ENCODE peak calls at places on chromosomes 7 and 10, in seven cellular contexts. One of them, this sample, is unnamed. For H3K4me1, the result is how much of the 10 kb centered on the place peaks cover.

GRCh38 chr7:21603972-21604749 is 61.3 kb downstream of the DNAH11 start:
- DNase-seq in trophoblast cell: no peak
- DNase-seq in mesenchymal stem cell: peak
- DNase-seq in mesendoderm: no peak
- DNase-seq in IMR-90: peak
- DNase-seq in H1: no peak
- DNase-seq in H9: no peak
- DNase-seq in this sample: no peak

GRCh38 chr7:131131746-131132431 is 195.8 kb upstream of the MKLN1 start:
- DNase-seq in H9: no peak
- DNase-seq in mesendoderm: no peak
- DNase-seq in H1: no peak
- DNase-seq in mesenchymal stem cell: no peak
- DNase-seq in IMR-90: no peak
- DNase-seq in trophoblast cell: no peak
- DNase-seq in this sample: no peak

GRCh38 chr7:107661081-107661864 is 645 bp downstream of the SLC26A4 start:
- DNase-seq in H1: peak
- DNase-seq in trophoblast cell: peak
- DNase-seq in mesenchymal stem cell: peak
- DNase-seq in IMR-90: peak
- DNase-seq in mesendoderm: peak
- DNase-seq in H9: peak
- DNase-seq in this sample: peak

GRCh38 chr7:91353923-91354322 is 89.7 kb downstream of the FZD1 start:
- DNase-seq in trophoblast cell: no peak
- DNase-seq in mesendoderm: peak
- DNase-seq in H9: no peak
- DNase-seq in mesenchymal stem cell: no peak
- DNase-seq in H1: no peak
- DNase-seq in IMR-90: no peak
- DNase-seq in this sample: peak

GRCh38 chr10:93599778-93600177 is 1.3 kb downstream of the RBP4 start:
- DNase-seq in H9: no peak
- DNase-seq in mesendoderm: no peak
- DNase-seq in trophoblast cell: no peak
- DNase-seq in H1: no peak
- DNase-seq in mesenchymal stem cell: no peak
- DNase-seq in IMR-90: no peak
- DNase-seq in this sample: no peak

GRCh38 chr10:89589091-89589725 is 53.8 kb upstream of the SLC16A12 start:
- DNase-seq in trophoblast cell: no peak
- DNase-seq in H9: no peak
- DNase-seq in mesenchymal stem cell: no peak
- DNase-seq in IMR-90: no peak
- DNase-seq in mesendoderm: no peak
- DNase-seq in H1: no peak
- DNase-seq in this sample: no peak

GRCh38 chr10:70265032-70265689 is 18.6 kb downstream of the NPFFR1 start:
- DNase-seq in H1: peak
- DNase-seq in mesendoderm: peak
- DNase-seq in mesenchymal stem cell: no peak
- DNase-seq in IMR-90: no peak
- DNase-seq in trophoblast cell: no peak
- DNase-seq in H9: peak
- DNase-seq in this sample: no peak

GRCh38 chr10:110304394-110304779 is 333 bp downstream of the SMNDC1 start:
- DNase-seq in mesenchymal stem cell: no peak
- DNase-seq in IMR-90: no peak
- DNase-seq in H9: no peak
- DNase-seq in trophoblast cell: peak
- DNase-seq in mesendoderm: no peak
- DNase-seq in H1: no peak
- DNase-seq in this sample: no peak

GRCh38 chr10:43124094-43124521 is 14.1 kb upstream of the CSGALNACT2 start:
- DNase-seq in H9: peak
- DNase-seq in H1: peak
- DNase-seq in IMR-90: no peak
- DNase-seq in mesendoderm: no peak
- DNase-seq in trophoblast cell: no peak
- DNase-seq in mesenchymal stem cell: no peak
- DNase-seq in this sample: no peak

GRCh38 chr7:133695976-133696531 is 431.1 kb upstream of the LRGUK start:
- DNase-seq in trophoblast cell: no peak
- DNase-seq in mesendoderm: no peak
- DNase-seq in H1: no peak
- DNase-seq in H9: no peak
- DNase-seq in mesenchymal stem cell: no peak
- DNase-seq in IMR-90: no peak
- DNase-seq in this sample: no peak

GRCh38 chr10:89283174-89283987 is 18.5 kb upstream of the IFIT2 start:
- DNase-seq in IMR-90: peak
- DNase-seq in H1: no peak
- DNase-seq in H9: no peak
- DNase-seq in trophoblast cell: no peak
- DNase-seq in mesenchymal stem cell: peak
- DNase-seq in mesendoderm: no peak
- DNase-seq in this sample: no peak

GRCh38 chr7:158111906-158112570 is 475.6 kb downstream of the PTPRN2 start:
- DNase-seq in H9: no peak
- DNase-seq in mesendoderm: no peak
- DNase-seq in IMR-90: no peak
- DNase-seq in trophoblast cell: no peak
- DNase-seq in mesenchymal stem cell: no peak
- DNase-seq in H1: peak
- DNase-seq in this sample: no peak

GRCh38 chr7:73887762-73888161 is 26.8 kb downstream of the TMEM270 start:
- DNase-seq in mesendoderm: peak
- DNase-seq in trophoblast cell: no peak
- DNase-seq in mesenchymal stem cell: no peak
- DNase-seq in IMR-90: no peak
- DNase-seq in H9: no peak
- DNase-seq in H1: no peak
- DNase-seq in this sample: no peak

GRCh38 chr7:105808703-105809590 is 67.5 kb downstream of the ATXN7L1 start:
- DNase-seq in trophoblast cell: no peak
- DNase-seq in H1: no peak
- DNase-seq in mesenchymal stem cell: peak
- DNase-seq in H9: no peak
- DNase-seq in IMR-90: peak
- DNase-seq in mesendoderm: no peak
- DNase-seq in this sample: no peak

GRCh38 chr10:4306871-4307270 is 519.1 kb upstream of the AKR1E2 start:
- DNase-seq in mesenchymal stem cell: no peak
- DNase-seq in H9: no peak
- DNase-seq in mesendoderm: no peak
- DNase-seq in trophoblast cell: no peak
- DNase-seq in IMR-90: no peak
- DNase-seq in H1: no peak
- DNase-seq in this sample: no peak

GRCh38 chr7:127901895-127902703 is 129.1 kb downstream of the LRRC4 start:
- DNase-seq in H9: no peak
- DNase-seq in trophoblast cell: no peak
- DNase-seq in mesenchymal stem cell: peak
- DNase-seq in mesendoderm: no peak
- DNase-seq in H1: no peak
- DNase-seq in IMR-90: no peak
- DNase-seq in this sample: no peak

GRCh38 chr7:145143690-145144089 is 307.8 kb upstream of the TPK1 start:
- DNase-seq in mesenchymal stem cell: no peak
- DNase-seq in H1: no peak
- DNase-seq in mesendoderm: no peak
- DNase-seq in trophoblast cell: no peak
- DNase-seq in H9: no peak
- DNase-seq in IMR-90: no peak
- DNase-seq in this sample: no peak

GRCh38 chr10:29946953-29947700 is 112.3 kb downstream of the JCAD start:
- DNase-seq in mesenchymal stem cell: peak
- DNase-seq in mesendoderm: peak
- DNase-seq in H1: peak
- DNase-seq in trophoblast cell: peak
- DNase-seq in IMR-90: peak
- DNase-seq in H9: no peak
- DNase-seq in this sample: no peak

GRCh38 chr7:64618785-64619456 is 47.0 kb upstream of the ZNF107 start:
- DNase-seq in H9: no peak
- DNase-seq in mesendoderm: peak
- DNase-seq in trophoblast cell: peak
- DNase-seq in IMR-90: peak
- DNase-seq in mesenchymal stem cell: peak
- DNase-seq in H1: peak
- DNase-seq in this sample: no peak

DNA sequence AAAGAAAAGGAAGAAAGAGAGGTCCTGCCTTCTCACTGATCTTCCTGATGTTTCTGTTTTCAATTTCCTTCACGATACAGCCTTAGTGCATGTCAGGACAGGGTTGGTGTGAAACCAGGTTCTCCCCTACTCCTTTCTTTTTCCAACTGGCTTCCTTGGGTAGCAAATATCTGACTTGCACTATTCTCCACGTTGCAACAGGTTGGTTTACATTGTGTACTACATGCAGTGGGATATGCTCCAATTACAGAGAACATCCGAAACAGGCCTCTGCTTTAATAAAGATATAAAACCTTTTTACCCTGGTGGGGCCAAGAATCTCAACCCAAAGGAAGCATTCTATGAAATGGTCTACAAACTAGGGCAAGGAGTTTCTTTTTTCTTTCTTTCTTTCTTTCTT is 16.9 kb upstream of the CREB5 start:
- DNase-seq in H1: no peak
- DNase-seq in mesendoderm: no peak
- DNase-seq in trophoblast cell: no peak
- DNase-seq in mesenchymal stem cell: no peak
- DNase-seq in H9: no peak
- DNase-seq in IMR-90: no peak
- DNase-seq in this sample: no peak
- H3K23ac ChIP-seq in H1: no peak
- H3K23ac ChIP-seq in mesendoderm: no peak
- H3K23ac ChIP-seq in trophoblast cell: no peak
- H3K23ac ChIP-seq in mesenchymal stem cell: no peak
- H3K23ac ChIP-seq in H9: no peak
- H3K23ac ChIP-seq in IMR-90: no peak
- H3K23ac ChIP-seq in this sample: no peak

DNA sequence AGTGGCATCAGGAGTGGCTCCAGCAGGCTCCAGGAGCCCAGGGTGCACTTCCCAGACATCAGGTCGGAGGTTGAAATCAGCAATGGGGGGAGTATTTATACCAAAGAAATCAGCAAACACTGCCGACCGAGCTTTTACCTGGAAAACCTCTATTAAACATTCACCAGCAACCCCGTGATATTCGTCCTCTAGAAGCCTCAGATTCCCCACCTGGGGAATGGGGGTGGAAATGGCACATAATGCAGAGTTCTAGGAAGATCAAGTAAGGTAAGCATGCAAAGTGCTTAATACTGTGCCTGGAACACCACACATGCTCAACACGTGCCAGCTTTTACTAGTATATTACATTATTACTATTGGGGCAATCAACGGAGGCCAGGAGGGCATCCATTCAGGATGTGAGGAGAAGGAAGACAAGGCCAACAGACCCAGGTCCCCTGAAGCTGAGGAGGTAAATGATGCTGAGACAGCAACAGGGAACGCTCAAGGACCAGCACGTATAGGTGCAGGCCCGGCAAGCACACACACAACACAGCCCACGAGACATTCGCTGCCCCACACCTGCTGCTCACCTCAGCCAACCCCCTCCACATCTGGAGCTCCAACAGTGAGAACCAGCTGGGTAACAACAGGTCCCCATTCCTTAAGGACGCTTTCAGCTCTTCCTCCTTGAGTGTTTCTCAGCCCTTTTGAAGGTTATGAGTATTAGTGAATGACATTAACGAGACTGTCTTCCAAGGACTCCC is 125.5 kb downstream of the TNS3 start:
- DNase-seq in H1: no peak
- DNase-seq in trophoblast cell: no peak
- DNase-seq in mesenchymal stem cell: no peak
- DNase-seq in IMR-90: no peak
- DNase-seq in H9: no peak
- DNase-seq in mesendoderm: no peak
- DNase-seq in this sample: no peak
- H3K4me1 ChIP-seq in H1: under half
- H3K4me1 ChIP-seq in trophoblast cell: under half
- H3K4me1 ChIP-seq in mesenchymal stem cell: under half
- H3K4me1 ChIP-seq in IMR-90: half or more
- H3K4me1 ChIP-seq in H9: under half
- H3K4me1 ChIP-seq in mesendoderm: under half
- H3K4me1 ChIP-seq in this sample: under half

GRCh38 chr7:99301496-99301895 is 24.2 kb upstream of the ARPC1A start:
- DNase-seq in trophoblast cell: no peak
- DNase-seq in H1: no peak
- DNase-seq in mesendoderm: no peak
- DNase-seq in IMR-90: no peak
- DNase-seq in mesenchymal stem cell: no peak
- DNase-seq in H9: no peak
- DNase-seq in this sample: no peak
- H3K23ac ChIP-seq in trophoblast cell: no peak
- H3K23ac ChIP-seq in H1: no peak
- H3K23ac ChIP-seq in mesendoderm: no peak
- H3K23ac ChIP-seq in IMR-90: no peak
- H3K23ac ChIP-seq in mesenchymal stem cell: no peak
- H3K23ac ChIP-seq in H9: no peak
- H3K23ac ChIP-seq in this sample: peak

GRCh38 chr10:129761166-129761565 is 202.9 kb downstream of the EBF3 start:
- DNase-seq in mesenchymal stem cell: no peak
- DNase-seq in mesendoderm: no peak
- DNase-seq in trophoblast cell: no peak
- DNase-seq in IMR-90: no peak
- DNase-seq in H1: peak
- DNase-seq in H9: peak
- DNase-seq in this sample: no peak

GRCh38 chr10:129760416-129760815 is 203.7 kb downstream of the EBF3 start:
- DNase-seq in IMR-90: no peak
- DNase-seq in trophoblast cell: no peak
- DNase-seq in H1: peak
- DNase-seq in mesendoderm: no peak
- DNase-seq in mesenchymal stem cell: no peak
- DNase-seq in H9: no peak
- DNase-seq in this sample: no peak

GRCh38 chr10:129759214-129760002 is 204.7 kb downstream of the EBF3 start:
- DNase-seq in mesendoderm: no peak
- DNase-seq in H9: peak
- DNase-seq in H1: peak
- DNase-seq in trophoblast cell: no peak
- DNase-seq in mesenchymal stem cell: no peak
- DNase-seq in IMR-90: no peak
- DNase-seq in this sample: no peak

GRCh38 chr10:129758591-129759021 is 205.5 kb downstream of the EBF3 start:
- DNase-seq in mesendoderm: no peak
- DNase-seq in trophoblast cell: no peak
- DNase-seq in mesenchymal stem cell: no peak
- DNase-seq in IMR-90: no peak
- DNase-seq in H9: peak
- DNase-seq in H1: peak
- DNase-seq in this sample: no peak

DNA sequence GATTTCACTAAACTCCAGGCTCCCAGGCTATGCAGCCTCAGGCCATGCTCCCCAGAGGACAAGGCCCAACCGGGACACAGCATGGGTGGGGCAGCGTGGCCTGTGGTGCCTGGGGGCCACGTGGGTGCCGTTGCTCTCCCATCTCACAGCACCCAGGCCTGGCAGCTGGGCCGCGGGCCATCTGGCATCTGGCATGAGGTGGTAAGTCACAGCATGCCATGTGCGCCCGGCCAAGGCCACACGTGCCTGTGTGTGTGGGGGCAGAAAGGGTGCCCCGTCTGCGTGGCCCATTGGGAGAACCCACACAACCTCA is 204.1 kb downstream of the EBF3 start:
- DNase-seq in H1: peak
- DNase-seq in IMR-90: no peak
- DNase-seq in trophoblast cell: no peak
- DNase-seq in mesendoderm: no peak
- DNase-seq in mesenchymal stem cell: no peak
- DNase-seq in H9: peak
- DNase-seq in this sample: no peak
- H3K4me1 ChIP-seq in H1: under half
- H3K4me1 ChIP-seq in IMR-90: under half
- H3K4me1 ChIP-seq in trophoblast cell: under half
- H3K4me1 ChIP-seq in mesendoderm: under half
- H3K4me1 ChIP-seq in mesenchymal stem cell: under half
- H3K4me1 ChIP-seq in H9: under half
- H3K4me1 ChIP-seq in this sample: under half

This sample was measured in neuronal stem cell.